ENCODE peak calls at places on chromosome 9, in six cellular contexts. D is IMR-90, T is PC-9, C is psoas muscle, K is endothelial cell of umbilical vein, A is suprapubic skin. N is an unnamed sample.

GRCh38 chr9:125850231-125850630 is 103.1 kb downstream of the PBX3 start:
- DNase-seq in D (no peak), K (no peak), T (no peak), A (no peak), C (no peak), N (no peak)

GRCh38 chr9:2107906-2108451 is 92.8 kb downstream of the SMARCA2 start:
- DNase-seq in K (peak), C (no peak), A (no peak), D (no peak), T (no peak), N (no peak)

GRCh38 chr9:33297455-33297854 is 7.1 kb downstream of the NFX1 start:
- DNase-seq in T (no peak), K (peak), C (no peak), D (no peak), A (no peak), N (no peak)

GRCh38 chr9:107948086-107948485 is 458.5 kb upstream of the KLF4 start:
- DNase-seq in K (no peak), C (no peak), A (no peak), D (no peak), T (no peak), N (no peak)

GRCh38 chr9:15144567-15145174 is 162.3 kb downstream of the TTC39B start:
- DNase-seq in K (no peak), C (no peak), D (no peak), A (no peak), T (peak), N (no peak)

GRCh38 chr9:25427290-25427689 is 251.0 kb downstream of the TUSC1 start:
- DNase-seq in A (no peak), K (no peak), T (no peak), C (no peak), D (no peak), N (no peak)

GRCh38 chr9:14466828-14467227 is 152.9 kb upstream of the NFIB start:
- DNase-seq in K (no peak), T (no peak), A (no peak), C (no peak), D (no peak), N (no peak)

GRCh38 chr9:132175431-132175830 is 13.6 kb downstream of the NTNG2 start:
- DNase-seq in A (no peak), C (no peak), K (no peak), T (no peak), D (no peak), N (no peak)

GRCh38 chr9:97790542-97790941 is 62.5 kb upstream of the FOXE1 start:
- DNase-seq in K (no peak), A (no peak), C (no peak), D (no peak), T (no peak), N (no peak)

GRCh38 chr9:137674307-137675305 is 55.8 kb downstream of the EHMT1 start:
- DNase-seq in T (no peak), K (no peak), A (no peak), D (no peak), C (no peak), N (no peak)

GRCh38 chr9:133806623-133807010 is 68.5 kb upstream of the SARDH start:
- DNase-seq in D (no peak), T (no peak), C (no peak), K (no peak), A (no peak), N (no peak)

GRCh38 chr9:6230037-6230778 is 14.6 kb downstream of the IL33 start:
- DNase-seq in D (peak), K (peak), A (no peak), C (no peak), T (no peak), N (no peak)

GRCh38 chr9:12162101-12162500 is 531.1 kb upstream of the TYRP1 start:
- DNase-seq in C (no peak), T (no peak), D (no peak), A (no peak), K (no peak), N (no peak)

GRCh38 chr9:129341197-129341990 is 163.3 kb upstream of the IER5L start:
- DNase-seq in C (peak), T (no peak), D (no peak), K (no peak), A (no peak), N (no peak)

GRCh38 chr9:129338701-129339445 is 160.8 kb upstream of the IER5L start:
- DNase-seq in C (no peak), T (no peak), K (no peak), A (no peak), D (peak), N (no peak)

GRCh38 chr9:129337287-129338140 is 159.5 kb upstream of the IER5L start:
- DNase-seq in A (no peak), K (no peak), C (no peak), D (no peak), T (no peak), N (peak)

GRCh38 chr9:129340427-129341196 is 162.6 kb upstream of the IER5L start:
- DNase-seq in A (no peak), D (no peak), T (no peak), C (no peak), K (no peak), N (no peak)

DNA sequence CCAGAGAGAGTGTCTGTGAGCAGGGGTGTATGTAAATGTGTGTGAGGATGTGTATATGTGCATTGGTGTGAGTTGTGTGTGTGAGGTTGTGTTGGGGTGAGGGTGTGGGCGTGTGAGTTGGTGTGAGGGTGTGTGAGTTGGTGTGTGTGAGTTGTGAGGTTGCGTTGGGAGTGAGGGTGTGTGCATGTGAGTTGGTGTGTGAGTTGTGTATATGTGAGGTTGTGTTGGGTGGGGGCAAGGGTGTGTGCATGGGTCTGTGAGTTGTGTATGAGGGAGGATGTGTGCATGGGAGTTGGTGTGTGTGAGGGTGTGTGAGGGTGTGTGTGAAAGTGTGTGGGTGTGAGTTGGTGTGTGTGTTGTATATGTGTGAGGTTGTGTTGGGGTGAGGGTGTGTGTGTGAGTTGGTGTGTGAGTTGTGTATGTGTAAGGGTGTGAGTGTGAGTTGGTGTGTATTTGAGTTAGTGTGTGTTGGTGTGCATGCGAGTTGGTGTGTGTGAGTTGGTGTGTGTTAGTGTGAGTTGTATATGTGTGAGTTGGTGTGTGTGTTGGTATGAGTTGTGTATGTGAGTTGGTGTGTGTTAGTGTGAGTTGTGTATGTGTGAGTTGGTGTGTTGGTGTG is 161.6 kb upstream of the IER5L start:
- DNase-seq in K (no peak), T (no peak), D (no peak), A (no peak), C (no peak), N (no peak)
- H3K4me3 ChIP-seq in K (no peak), T (no peak), D (no peak), A (no peak), C (no peak), N (no peak)

DNA sequence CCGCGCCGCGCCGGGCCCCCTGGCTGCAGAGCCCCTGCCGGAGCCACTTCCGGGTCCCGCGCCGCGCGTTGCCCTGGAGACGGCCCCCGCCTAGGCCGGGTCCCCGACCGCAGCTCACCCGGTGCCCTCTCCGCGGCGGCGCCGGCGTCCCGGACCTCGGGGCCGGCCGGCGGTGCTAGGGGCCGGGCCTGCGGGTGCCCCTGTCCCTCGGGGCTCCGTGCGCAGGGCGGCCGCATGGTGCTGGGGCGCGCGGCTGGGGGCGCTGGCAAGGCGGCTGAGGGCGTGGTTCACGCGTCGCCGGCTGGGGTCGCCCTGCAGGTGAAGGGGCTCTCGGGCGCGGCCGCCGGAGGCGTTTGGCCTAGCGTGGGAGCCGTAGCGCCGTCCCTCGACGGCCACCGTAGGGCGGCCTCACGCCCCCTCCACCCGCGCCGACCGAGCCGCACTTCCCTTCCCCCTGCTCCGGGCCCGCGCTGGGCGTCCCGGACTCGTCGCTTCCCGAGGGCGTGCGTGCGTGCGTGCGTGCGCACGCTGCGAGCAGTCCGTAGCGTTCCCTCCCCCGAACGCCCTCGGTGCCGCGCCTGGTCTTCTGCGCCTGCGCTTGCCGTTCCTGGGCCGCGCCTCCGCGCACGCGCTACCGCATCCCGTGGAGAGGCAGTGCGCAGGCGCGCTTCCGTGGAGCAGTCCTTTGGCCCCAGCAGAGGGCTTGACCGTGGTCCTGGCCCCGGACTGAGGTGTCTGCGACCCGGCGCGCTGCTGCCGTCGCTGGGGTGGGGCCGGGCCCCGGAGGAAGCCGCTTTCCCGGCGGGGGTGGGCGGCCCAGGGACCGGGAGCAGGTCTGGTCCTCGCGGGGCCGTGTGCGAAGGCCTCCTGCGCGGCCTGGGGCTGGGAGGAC is at the start of gene TMEM250:
- DNase-seq in A (peak), D (peak), K (peak), C (peak), T (peak), N (peak)
- TF ChIP-seq CTCF in A (no peak), D (peak), K (no peak), C (peak), T (no peak), N (no peak)

DNA sequence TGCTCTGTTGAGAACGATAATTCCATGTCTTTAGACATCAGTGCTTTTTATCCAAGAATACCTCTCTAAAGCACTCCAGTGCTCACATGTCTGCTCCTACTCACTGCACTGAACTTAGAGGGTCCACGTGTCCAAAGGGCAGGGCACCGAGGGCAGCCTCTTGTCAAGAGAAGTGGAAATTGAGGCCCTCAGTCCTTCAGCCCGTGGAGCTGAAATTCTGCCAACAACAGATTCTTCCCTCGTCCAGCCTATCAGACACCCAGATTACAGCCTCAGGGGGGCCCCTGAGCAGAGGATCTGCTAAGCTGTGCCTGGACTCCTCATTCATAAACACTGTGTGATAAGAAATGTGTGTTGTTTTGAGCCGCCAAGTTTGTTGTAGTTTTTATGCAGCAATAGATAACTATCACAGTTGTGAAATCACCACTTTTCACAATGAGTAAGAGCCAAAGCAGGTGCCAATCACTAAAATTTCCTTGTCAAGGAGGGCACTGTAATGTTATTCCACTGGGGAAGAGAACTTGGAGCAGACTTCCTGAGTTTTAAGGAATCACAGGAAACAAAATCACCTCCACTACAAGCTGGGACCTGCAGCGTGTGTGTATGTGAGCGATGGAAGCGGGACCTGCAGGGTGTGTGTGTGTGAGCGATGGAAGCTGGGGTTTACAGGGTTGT is 58.8 kb upstream of the IGFBPL1 start:
- DNase-seq in A (no peak), D (no peak), T (no peak), C (no peak), K (no peak), N (no peak)
- H3K27ac ChIP-seq in A (no peak), D (no peak), T (no peak), C (no peak), K (no peak), N (no peak)

GRCh38 chr9:36818965-36819870 is 214.8 kb downstream of the PAX5 start:
- DNase-seq in K (no peak), C (no peak), T (no peak), D (no peak), A (no peak), N (no peak)
- H3K4me3 ChIP-seq in K (no peak), C (peak), T (no peak), D (no peak), A (peak), N (peak)

GRCh38 chr9:112332977-112333638 is at the start of gene PTBP3:
- DNase-seq in A (peak), D (peak), K (peak), C (peak), T (peak), N (peak)

GRCh38 chr9:112331676-112331955 is 1.8 kb downstream of the PTBP3 start:
- DNase-seq in C (no peak), D (no peak), A (no peak), T (no peak), K (peak), N (no peak)

GRCh38 chr9:112333639-112334318 is 360 bp upstream of the PTBP3 start:
- DNase-seq in D (peak), A (peak), C (peak), T (peak), K (peak), N (peak)

GRCh38 chr9:112332272-112332671 is 1.1 kb downstream of the PTBP3 start:
- DNase-seq in A (no peak), T (no peak), D (no peak), C (no peak), K (no peak), N (no peak)

DNA sequence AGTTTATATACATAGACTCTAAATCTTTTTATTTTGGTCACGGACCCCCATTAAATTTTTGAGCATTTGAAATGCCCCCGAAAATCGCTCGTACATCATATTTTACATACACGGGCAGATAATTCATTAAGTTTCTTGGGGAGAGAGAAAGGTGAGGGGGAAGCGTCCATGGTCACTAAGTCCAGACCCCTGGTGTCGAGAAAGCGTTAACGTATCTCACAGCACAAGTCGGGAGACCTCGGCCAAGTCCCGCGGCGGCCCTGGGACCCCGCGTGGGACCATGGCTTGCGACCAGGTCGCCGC is 794 bp downstream of the PTBP3 start:
- DNase-seq in D (no peak), A (no peak), T (no peak), C (no peak), K (no peak), N (no peak)
- TF ChIP-seq CTCF in D (peak), A (no peak), T (no peak), C (peak), K (peak), N (no peak)

GRCh38 chr9:92528537-92528851 is 7.3 kb downstream of the ECM2 start:
- DNase-seq in T (no peak), A (no peak), K (no peak), C (no peak), D (no peak), N (no peak)
- H3K27ac ChIP-seq in T (no peak), A (no peak), K (no peak), C (no peak), D (no peak), N (no peak)

GRCh38 chr9:112348993-112349333 is 15.5 kb upstream of the PTBP3 start:
- DNase-seq in A (no peak), D (no peak), C (no peak), T (no peak), K (no peak), N (no peak)
- H3K4me3 ChIP-seq in A (peak), D (no peak), C (peak), T (no peak), K (peak), N (peak)